ENCODE peak calls at places on chromosomes 2 and 18, in seven cellular contexts. C is K562, Q is H1, V is GM12878, Y is GM12891, P is HepG2, A is SK-N-SH. S is an unnamed sample.

GRCh38 chr2:228875152-228875875 is 395.8 kb downstream of the PID1 start:
- DNase-seq in C (no peak), Q (no peak), V (no peak), Y (no peak), P (no peak), A (no peak), S (no peak)

GRCh38 chr2:119756837-119757236 is 2.9 kb upstream of the PTPN4 start:
- DNase-seq in C (no peak), Q (no peak), V (no peak), Y (no peak), P (peak), A (no peak), S (no peak)

GRCh38 chr2:150596071-150596470 is 108.6 kb upstream of the RND3 start:
- DNase-seq in C (no peak), Q (no peak), V (no peak), Y (no peak), P (no peak), A (no peak), S (no peak)

GRCh38 chr2:51025942-51026574 is 5.9 kb downstream of the NRXN1 start:
- DNase-seq in C (no peak), Q (no peak), V (no peak), Y (no peak), P (no peak), A (no peak), S (no peak)

GRCh38 chr2:390959-391358 is 103.1 kb upstream of the ALKAL2 start:
- DNase-seq in C (no peak), Q (no peak), V (no peak), Y (no peak), P (no peak), A (no peak), S (no peak)

GRCh38 chr18:60197233-60197632 is 175.3 kb downstream of the MC4R start:
- DNase-seq in C (no peak), Q (no peak), V (no peak), Y (no peak), P (no peak), A (no peak), S (no peak)

GRCh38 chr2:56204556-56204955 is 20.8 kb downstream of the CCDC85A start:
- DNase-seq in C (no peak), Q (no peak), V (no peak), Y (no peak), P (peak), A (no peak), S (no peak)

GRCh38 chr2:168694876-168695275 is 107.6 kb upstream of the NOSTRIN start:
- DNase-seq in C (no peak), Q (no peak), V (no peak), Y (no peak), P (no peak), A (no peak), S (no peak)

GRCh38 chr18:49459404-49460171 is 857 bp downstream of the DYM start:
- DNase-seq in C (no peak), Q (no peak), V (no peak), Y (no peak), P (no peak), A (peak), S (no peak)

GRCh38 chr2:58405341-58405740 is 164.2 kb upstream of the FANCL start:
- DNase-seq in C (no peak), Q (no peak), V (no peak), Y (no peak), P (no peak), A (peak), S (no peak)

GRCh38 chr2:190746971-190747761 is 98.3 kb downstream of the NAB1 start:
- DNase-seq in C (no peak), Q (no peak), V (no peak), Y (no peak), P (no peak), A (no peak), S (no peak)

GRCh38 chr2:109066917-109067828 is 61.8 kb upstream of the SH3RF3 start:
- DNase-seq in C (no peak), Q (no peak), V (no peak), Y (no peak), P (no peak), A (no peak), S (no peak)

GRCh38 chr2:61151434-61151833 is 10.6 kb upstream of the C2orf74 start:
- DNase-seq in C (no peak), Q (no peak), V (no peak), Y (no peak), P (no peak), A (no peak), S (no peak)

GRCh38 chr18:42047721-42048120 is 92.7 kb downstream of the PIK3C3 start:
- DNase-seq in C (no peak), Q (no peak), V (no peak), Y (no peak), P (peak), A (no peak), S (no peak)

GRCh38 chr2:144943986-144944385 is 424.1 kb upstream of the ZEB2 start:
- DNase-seq in C (no peak), Q (no peak), V (no peak), Y (no peak), P (no peak), A (no peak), S (no peak)

GRCh38 chr2:221060335-221060734 is 511.8 kb downstream of the EPHA4 start:
- DNase-seq in C (no peak), Q (no peak), V (no peak), Y (no peak), P (no peak), A (no peak), S (no peak)

GRCh38 chr2:113228351-113228750 is 50.4 kb downstream of the PAX8 start:
- DNase-seq in C (no peak), Q (no peak), V (no peak), Y (no peak), P (no peak), A (no peak), S (no peak)

GRCh38 chr2:106363788-106364187 is 104.4 kb downstream of the RGPD3 start:
- DNase-seq in C (no peak), Q (no peak), V (no peak), Y (no peak), P (no peak), A (no peak), S (no peak)

GRCh38 chr2:110853516-110853915 is 121.1 kb downstream of the ACOXL start:
- DNase-seq in C (peak), Q (no peak), V (no peak), Y (no peak), P (peak), A (no peak), S (no peak)

GRCh38 chr2:67013821-67014220 is 383.3 kb upstream of the ETAA1 start:
- DNase-seq in C (no peak), Q (no peak), V (no peak), Y (no peak), P (no peak), A (no peak), S (no peak)

GRCh38 chr2:62426005-62426912 is 79.7 kb downstream of the TMEM17 start:
- DNase-seq in C (no peak), Q (no peak), V (no peak), Y (no peak), P (no peak), A (no peak), S (no peak)

GRCh38 chr2:28415010-28415409 is 22.4 kb downstream of the FOSL2 start:
- DNase-seq in C (no peak), Q (no peak), V (no peak), Y (no peak), P (no peak), A (no peak), S (no peak)

GRCh38 chr2:189783451-189783926 is 650 bp downstream of the ORMDL1 start:
- DNase-seq in C (no peak), Q (no peak), V (peak), Y (no peak), P (peak), A (peak), S (no peak)

GRCh38 chr2:100018794-100019193 is 123.6 kb downstream of the AFF3 start:
- DNase-seq in C (no peak), Q (no peak), V (no peak), Y (no peak), P (no peak), A (no peak), S (no peak)

GRCh38 chr2:213149332-213149875 is 2.0 kb downstream of the IKZF2 start:
- DNase-seq in C (no peak), Q (no peak), V (no peak), Y (no peak), P (no peak), A (no peak), S (no peak)

GRCh38 chr2:110861616-110862260 is 129.4 kb downstream of the ACOXL start:
- DNase-seq in C (no peak), Q (no peak), V (no peak), Y (no peak), P (peak), A (no peak), S (no peak)

GRCh38 chr18:12399231-12399630 is 8.5 kb upstream of the PRELID3A start:
- DNase-seq in C (no peak), Q (no peak), V (no peak), Y (no peak), P (no peak), A (no peak), S (no peak)

GRCh38 chr2:59884166-59884565 is 669.3 kb downstream of the BCL11A start:
- DNase-seq in C (no peak), Q (no peak), V (no peak), Y (no peak), P (no peak), A (no peak), S (no peak)

GRCh38 chr2:46669996-46670793 is 190.8 kb downstream of the TMEM247 start:
- DNase-seq in C (no peak), Q (no peak), V (no peak), Y (no peak), P (no peak), A (no peak), S (no peak)

GRCh38 chr18:68962623-68963022 is 164.7 kb downstream of the CCDC102B start:
- DNase-seq in C (no peak), Q (no peak), V (no peak), Y (no peak), P (no peak), A (no peak), S (no peak)

GRCh38 chr2:30990736-30991135 is 147.5 kb downstream of the GALNT14 start:
- DNase-seq in C (no peak), Q (no peak), V (no peak), Y (no peak), P (no peak), A (no peak), S (no peak)

GRCh38 chr2:206989306-206989705 is 50.0 kb downstream of the CPO start:
- DNase-seq in C (peak), Q (peak), V (no peak), Y (no peak), P (peak), A (peak), S (peak)

GRCh38 chr2:169406891-169407290 is 44.6 kb upstream of the LRP2 start:
- DNase-seq in C (no peak), Q (no peak), V (no peak), Y (no peak), P (no peak), A (no peak), S (no peak)

GRCh38 chr18:59385191-59385590 is 26.1 kb upstream of the LMAN1 start:
- DNase-seq in C (no peak), Q (no peak), V (no peak), Y (no peak), P (no peak), A (no peak), S (no peak)

GRCh38 chr2:202870431-202871160 is 970 bp downstream of the ICA1L start:
- DNase-seq in C (peak), Q (peak), V (no peak), Y (peak), P (peak), A (peak), S (peak)

GRCh38 chr2:200408428-200409311 is 101.2 kb downstream of the KCTD18 start:
- DNase-seq in C (peak), Q (no peak), V (no peak), Y (no peak), P (peak), A (no peak), S (no peak)

GRCh38 chr2:20599001-20599600 is 51.8 kb downstream of the HS1BP3 start:
- DNase-seq in C (no peak), Q (no peak), V (no peak), Y (no peak), P (no peak), A (peak), S (no peak)
- TF ChIP-seq TAF1 in C (no peak), Q (no peak), V (no peak), Y (no peak), P (no peak), A (no peak), S (no peak)

DNA sequence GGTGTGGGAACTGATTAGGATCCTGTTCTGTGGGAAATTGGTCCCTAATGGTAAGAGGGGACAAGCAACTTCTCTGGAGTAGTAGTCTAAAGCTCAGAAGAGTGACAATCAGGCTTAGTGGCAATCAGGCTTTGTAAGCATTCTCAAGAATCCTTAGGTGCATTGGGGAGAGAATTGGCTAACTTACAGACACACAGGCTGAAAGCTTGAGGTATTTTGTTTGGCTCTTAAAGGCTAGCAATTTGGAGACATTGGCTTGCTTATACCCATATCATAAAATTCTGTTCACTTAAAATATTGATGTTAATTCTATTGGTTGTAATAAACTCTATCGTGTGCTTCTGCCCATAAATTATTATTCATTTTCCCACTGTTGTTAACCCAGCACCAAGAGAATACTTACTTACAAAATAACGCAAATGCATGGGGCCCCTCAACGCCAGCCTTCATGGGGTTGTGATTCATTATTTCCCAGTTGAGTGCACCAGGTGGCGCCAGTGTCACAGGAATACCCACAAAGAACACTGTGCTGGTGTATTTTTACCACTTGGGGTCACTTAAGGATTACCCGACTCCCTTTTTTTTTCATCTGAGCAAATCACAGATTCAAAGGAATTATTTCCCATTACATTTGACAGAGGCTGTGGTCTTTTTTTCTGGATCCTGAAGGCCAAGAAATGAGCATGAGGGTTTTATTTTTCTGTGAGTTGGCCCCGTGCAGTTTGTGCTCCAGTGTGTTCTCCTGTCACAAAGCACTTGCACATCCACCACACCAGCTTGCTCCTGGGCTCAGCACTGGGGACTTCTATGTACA is 45.5 kb downstream of the DDX1 start:
- DNase-seq in C (peak), Q (peak), V (no peak), Y (peak), P (peak), A (peak), S (no peak)
- TF ChIP-seq POLR2AphosphoS5 in C (peak), Q (no peak), V (no peak), Y (no peak), P (no peak), A (peak), S (no peak)

DNA sequence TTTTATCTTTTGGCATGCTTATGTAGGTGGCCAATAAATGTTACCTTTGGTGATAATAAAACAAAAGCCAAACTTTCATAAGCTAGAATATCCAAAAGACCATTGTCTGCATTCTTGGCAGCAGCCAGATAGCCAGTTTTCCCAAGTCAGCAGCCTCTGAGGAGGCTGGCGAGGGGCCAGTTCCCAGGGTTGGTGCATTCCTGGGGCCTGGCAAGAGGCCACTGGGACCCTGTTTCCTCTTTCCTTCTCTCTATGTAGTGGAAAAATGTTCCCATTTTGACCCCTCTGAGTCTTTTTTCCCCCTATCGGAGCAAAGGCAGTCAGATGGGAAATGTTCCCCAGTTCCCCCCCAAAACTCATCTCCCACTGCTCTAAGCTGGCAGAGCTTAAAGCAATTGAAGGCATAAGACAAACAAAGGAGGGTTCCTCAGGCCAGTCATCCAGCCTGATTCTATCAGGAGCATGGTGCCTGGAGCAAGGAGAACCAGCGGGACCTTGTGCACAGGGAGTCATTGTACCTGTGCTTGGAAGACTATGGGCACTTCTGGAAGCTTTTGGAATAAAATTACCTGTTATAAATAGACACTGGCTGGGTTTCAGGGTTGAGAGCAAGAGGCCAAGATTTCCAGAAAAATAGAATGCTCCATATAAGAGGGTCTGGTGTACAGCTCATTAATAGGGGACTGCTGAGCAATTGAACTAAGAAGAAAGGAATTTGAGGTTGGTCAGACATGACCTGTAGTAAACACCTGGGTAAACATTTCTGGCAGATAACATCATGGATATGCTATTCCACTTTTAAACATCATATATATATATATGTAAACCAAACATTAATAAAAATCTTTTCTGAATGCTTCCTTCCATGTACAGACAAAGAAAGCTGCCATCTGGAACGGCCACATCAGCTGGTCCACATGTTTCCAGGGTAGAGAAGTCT is 63.4 kb downstream of the NCKAP5 start:
- DNase-seq in C (no peak), Q (no peak), V (no peak), Y (no peak), P (no peak), A (no peak), S (no peak)
- TF ChIP-seq TAF1 in C (no peak), Q (no peak), V (no peak), Y (no peak), P (no peak), A (no peak), S (no peak)

GRCh38 chr2:43515807-43516497 is 79.9 kb downstream of the THADA start:
- DNase-seq in C (no peak), Q (no peak), V (no peak), Y (no peak), P (no peak), A (no peak), S (no peak)

GRCh38 chr2:43520919-43521318 is 74.9 kb downstream of the THADA start:
- DNase-seq in C (no peak), Q (no peak), V (no peak), Y (no peak), P (no peak), A (no peak), S (no peak)

GRCh38 chr2:43519711-43520221 is 76.1 kb downstream of the THADA start:
- DNase-seq in C (no peak), Q (no peak), V (no peak), Y (no peak), P (no peak), A (no peak), S (no peak)

GRCh38 chr2:43518718-43519117 is 77.1 kb downstream of the THADA start:
- DNase-seq in C (no peak), Q (no peak), V (no peak), Y (no peak), P (no peak), A (no peak), S (no peak)

DNA sequence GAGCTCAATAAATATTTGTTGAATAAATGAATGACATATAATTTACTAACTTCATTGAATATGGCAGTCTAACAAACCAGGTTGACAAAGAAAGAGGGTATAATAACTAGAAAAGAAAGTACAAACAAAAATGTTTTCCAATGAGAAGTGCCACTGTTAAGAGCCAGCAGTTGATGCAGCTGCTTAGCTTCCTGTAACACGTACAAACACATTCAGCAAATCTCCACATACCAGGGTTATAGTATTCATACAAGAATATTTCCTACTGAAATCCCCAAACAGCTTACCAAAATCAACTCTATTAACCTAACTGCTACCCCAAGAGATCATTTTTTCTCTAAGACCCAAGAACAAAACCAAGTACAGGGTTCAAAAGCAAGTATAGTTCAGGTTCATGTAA is 77.7 kb downstream of the THADA start:
- DNase-seq in C (no peak), Q (no peak), V (no peak), Y (no peak), P (no peak), A (no peak), S (no peak)
- TF ChIP-seq POLR2AphosphoS5 in C (no peak), Q (no peak), V (no peak), Y (no peak), P (no peak), A (no peak), S (no peak)

GRCh38 chr2:236578411-236578846 is 8.8 kb downstream of the ACKR3 start:
- DNase-seq in C (no peak), Q (no peak), V (no peak), Y (no peak), P (no peak), A (no peak), S (no peak)

GRCh38 chr2:236575501-236575900 is 5.9 kb downstream of the ACKR3 start:
- DNase-seq in C (no peak), Q (no peak), V (no peak), Y (no peak), P (no peak), A (no peak), S (no peak)

GRCh38 chr2:236576053-236576452 is 6.4 kb downstream of the ACKR3 start:
- DNase-seq in C (no peak), Q (peak), V (no peak), Y (no peak), P (no peak), A (no peak), S (no peak)

GRCh38 chr2:236577481-236578410 is 8.1 kb downstream of the ACKR3 start:
- DNase-seq in C (no peak), Q (no peak), V (no peak), Y (no peak), P (no peak), A (no peak), S (no peak)

DNA sequence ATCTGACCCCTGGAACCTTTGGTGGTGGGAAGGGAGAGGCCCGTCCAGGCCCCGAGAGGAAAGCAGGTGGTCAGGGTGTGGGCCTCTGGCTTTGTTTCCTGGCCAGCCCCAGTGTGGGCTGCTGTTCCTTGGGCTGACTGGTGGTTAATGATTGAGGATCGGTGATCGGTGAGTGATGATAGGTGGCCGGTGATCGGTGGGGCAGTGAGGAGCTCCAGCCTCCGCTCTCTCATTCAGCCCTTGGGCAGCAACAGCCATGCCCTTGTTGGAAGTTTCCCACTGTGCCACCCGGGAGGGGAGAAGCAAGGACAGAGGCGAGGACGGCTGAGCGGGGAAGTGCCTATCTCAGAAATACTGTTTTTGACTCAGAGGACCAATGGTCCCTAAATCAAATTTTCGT is 7.4 kb downstream of the ACKR3 start:
- DNase-seq in C (no peak), Q (no peak), V (no peak), Y (no peak), P (no peak), A (no peak), S (no peak)
- TF ChIP-seq TAF1 in C (no peak), Q (no peak), V (no peak), Y (no peak), P (no peak), A (no peak), S (no peak)